ENCODE peak calls at places on chromosomes 6 and 20, in eight cellular contexts. E is CD8-positive, alpha-beta T cell; H is globus pallidus; X is HEK293T; R is foreskin melanocyte; P is RPMI8226; G is tibial artery; S is astrocyte of the spinal cord. B is an unnamed sample.

GRCh38 chr6:90413867-90414266 is 117.2 kb upstream of the BACH2 start:
- DNase-seq in E (peak; percentile 79), H (peak; percentile 34), X (no peak), R (no peak), P (peak; percentile 16), G (no peak), S (peak; percentile 42), B (no peak)

GRCh38 chr20:45459606-45460005 is 9.9 kb upstream of the WFDC2 start:
- DNase-seq in E (no peak), H (no peak), X (peak; percentile 50), R (no peak), P (no peak), G (no peak), S (no peak), B (no peak)

GRCh38 chr20:24968278-24968677 is 19.2 kb downstream of the CST7 start:
- DNase-seq in E (no peak), H (no peak), X (no peak), R (no peak), P (no peak), G (no peak), S (no peak), B (no peak)

GRCh38 chr20:33568378-33569289 is 78.7 kb downstream of the CBFA2T2 start:
- DNase-seq in E (no peak), H (peak; percentile 84), X (no peak), R (no peak), P (peak; percentile 65), G (no peak), S (no peak), B (no peak)

GRCh38 chr6:44535967-44536366 is 148.5 kb downstream of the CDC5L start:
- DNase-seq in E (no peak), H (no peak), X (no peak), R (no peak), P (no peak), G (no peak), S (no peak), B (no peak)

GRCh38 chr20:5100684-5101347 is 18.9 kb downstream of the PCNA start:
- DNase-seq in E (peak; percentile 84), H (peak; percentile 66), X (peak; percentile 66), R (peak; percentile 50), P (peak; percentile 74), G (peak; percentile 62), S (peak; percentile 58), B (peak; percentile 89)

GRCh38 chr6:149867876-149868640 is 3.9 kb upstream of the LRP11 start:
- DNase-seq in E (no peak), H (no peak), X (no peak), R (no peak), P (peak; percentile 29), G (no peak), S (no peak), B (no peak)

GRCh38 chr6:195861-196360 is 96.4 kb upstream of the DUSP22 start:
- DNase-seq in E (peak; percentile 63), H (peak; percentile 11), X (no peak), R (peak; percentile 93), P (no peak), G (peak; percentile 54), S (no peak), B (no peak)

GRCh38 chr6:24504642-24505586 is 10.1 kb downstream of the ALDH5A1 start:
- DNase-seq in E (no peak), H (no peak), X (no peak), R (no peak), P (no peak), G (no peak), S (no peak), B (no peak)

GRCh38 chr6:10175330-10175729 is 239.5 kb downstream of the TFAP2A start:
- DNase-seq in E (no peak), H (no peak), X (no peak), R (no peak), P (no peak), G (no peak), S (no peak), B (no peak)

GRCh38 chr20:50197463-50197862 is 6.8 kb downstream of the CEBPB start:
- DNase-seq in E (no peak), H (no peak), X (no peak), R (no peak), P (no peak), G (no peak), S (no peak), B (no peak)

GRCh38 chr20:35226775-35227681 is 538 bp downstream of the MMP24 start:
- DNase-seq in E (peak; percentile 57), H (peak; percentile 5), X (peak; percentile 80), R (peak; percentile 11), P (peak; percentile 32), G (peak; percentile 23), S (peak; percentile 32), B (peak; percentile 65)

GRCh38 chr6:75199856-75200255 is 6.0 kb downstream of the COL12A1 start:
- DNase-seq in E (no peak), H (no peak), X (no peak), R (no peak), P (no peak), G (no peak), S (peak; percentile 49), B (no peak)

GRCh38 chr6:139882977-139883728 is 508.7 kb upstream of the CITED2 start:
- DNase-seq in E (no peak), H (peak; percentile 34), X (no peak), R (peak; percentile 95), P (peak; percentile 14), G (no peak), S (peak; percentile 50), B (no peak)

GRCh38 chr6:125798734-125799510 is 8.2 kb downstream of the NCOA7 start:
- DNase-seq in E (no peak), H (no peak), X (no peak), R (no peak), P (peak; percentile 58), G (no peak), S (no peak), B (no peak)

GRCh38 chr20:64106435-64106961 is 867 bp downstream of the NPBWR2 start:
- DNase-seq in E (no peak), H (no peak), X (no peak), R (no peak), P (peak; percentile 2), G (no peak), S (no peak), B (peak; percentile 45)

GRCh38 chr6:56664007-56664406 is 21.3 kb upstream of the DST start:
- DNase-seq in E (no peak), H (no peak), X (no peak), R (no peak), P (no peak), G (no peak), S (no peak), B (no peak)

GRCh38 chr6:85191656-85192055 is 258.2 kb upstream of the NT5E start:
- DNase-seq in E (no peak), H (no peak), X (no peak), R (peak; percentile 42), P (no peak), G (no peak), S (peak; percentile 48), B (no peak)

GRCh38 chr6:22651731-22652130 is 82.4 kb downstream of the HDGFL1 start:
- DNase-seq in E (no peak), H (peak; percentile 22), X (no peak), R (no peak), P (no peak), G (no peak), S (no peak), B (no peak)

GRCh38 chr6:26240157-26240980 is 124.6 kb upstream of the BTN3A2 start:
- DNase-seq in E (peak; percentile 82), H (peak; percentile 54), X (no peak), R (peak; percentile 99), P (no peak), G (peak; percentile 64), S (peak; percentile 94), B (no peak)

GRCh38 chr6:170020041-170020583 is 268.7 kb downstream of the ERMARD start:
- DNase-seq in E (no peak), H (no peak), X (no peak), R (no peak), P (no peak), G (no peak), S (peak; percentile 14), B (peak; percentile 35)

GRCh38 chr20:10521068-10521834 is 86.1 kb downstream of the SLX4IP start:
- DNase-seq in E (no peak), H (no peak), X (no peak), R (peak; percentile 52), P (no peak), G (no peak), S (peak; percentile 91), B (no peak)

GRCh38 chr6:170045563-170045960 is 245.3 kb downstream of the DLL1 start:
- DNase-seq in E (no peak), H (no peak), X (no peak), R (no peak), P (no peak), G (no peak), S (no peak), B (peak; percentile 40)

GRCh38 chr6:35037289-35038038 is 103.7 kb downstream of the TCP11 start:
- DNase-seq in E (no peak), H (no peak), X (no peak), R (no peak), P (no peak), G (peak; percentile 11), S (no peak), B (no peak)

GRCh38 chr20:19519461-19519860 is 238.6 kb upstream of the RIN2 start:
- DNase-seq in E (no peak), H (no peak), X (no peak), R (no peak), P (no peak), G (no peak), S (no peak), B (no peak)

GRCh38 chr6:88780714-88781389 is 182.6 kb downstream of the RNGTT start:
- DNase-seq in E (peak; percentile 64), H (peak; percentile 42), X (peak; percentile 39), R (peak; percentile 63), P (peak; percentile 54), G (peak; percentile 21), S (peak; percentile 67), B (no peak)

GRCh38 chr6:43740961-43741764 is 28.8 kb upstream of the VEGFA start:
- DNase-seq in E (no peak), H (no peak), X (no peak), R (no peak), P (no peak), G (no peak), S (no peak), B (peak; percentile 53)

GRCh38 chr6:158011980-158012566 is 30.4 kb downstream of the SYNJ2 start:
- DNase-seq in E (no peak), H (peak; percentile 59), X (no peak), R (no peak), P (no peak), G (no peak), S (no peak), B (no peak)

GRCh38 chr20:62356143-62356947 is 10.8 kb downstream of the LAMA5 start:
- DNase-seq in E (no peak), H (no peak), X (no peak), R (no peak), P (no peak), G (no peak), S (no peak), B (no peak)

GRCh38 chr6:133903855-133904254 is 14.9 kb downstream of the TCF21 start:
- DNase-seq in E (no peak), H (no peak), X (no peak), R (no peak), P (no peak), G (no peak), S (no peak), B (no peak)

GRCh38 chr20:63747622-63748355 is 8.2 kb downstream of the SLC2A4RG start:
- DNase-seq in E (no peak), H (no peak), X (no peak), R (no peak), P (no peak), G (no peak), S (no peak), B (peak; percentile 57)

GRCh38 chr6:168137024-168137423 is 58.0 kb upstream of the FRMD1 start:
- DNase-seq in E (peak; percentile 13), H (no peak), X (no peak), R (no peak), P (no peak), G (no peak), S (no peak), B (no peak)

GRCh38 chr6:68757821-68758220 is 122.7 kb downstream of the ADGRB3 start:
- DNase-seq in E (no peak), H (no peak), X (no peak), R (no peak), P (no peak), G (no peak), S (no peak), B (no peak)

GRCh38 chr6:140602843-140603242 is 1228.4 kb upstream of the CITED2 start:
- DNase-seq in E (no peak), H (no peak), X (no peak), R (no peak), P (no peak), G (no peak), S (peak; percentile 6), B (no peak)